ENCODE peak calls at places on chromosomes 4 and X, in nine cellular contexts. One of them, this sample, is unnamed.

GRCh38 chr4:151933122-151933827 is 172.5 kb upstream of the GATB start:
- DNase-seq in breast epithelium: no peak
- DNase-seq in suprapubic skin: no peak
- DNase-seq in AG04449: no peak
- DNase-seq in BJ: no peak
- DNase-seq in GM10248: no peak
- DNase-seq in colonic mucosa: no peak
- DNase-seq in sigmoid colon: no peak
- DNase-seq in gastrocnemius medialis: no peak
- DNase-seq in this sample: no peak

GRCh38 chrX:133645251-133645650 is 230.0 kb upstream of the GPC4 start:
- DNase-seq in breast epithelium: no peak
- DNase-seq in suprapubic skin: no peak
- DNase-seq in AG04449: no peak
- DNase-seq in BJ: no peak
- DNase-seq in GM10248: no peak
- DNase-seq in colonic mucosa: no peak
- DNase-seq in sigmoid colon: no peak
- DNase-seq in gastrocnemius medialis: no peak
- DNase-seq in this sample: no peak

GRCh38 chrX:151082077-151082948 is 94.1 kb upstream of the GPR50 start:
- DNase-seq in breast epithelium: peak; percentile 24
- DNase-seq in suprapubic skin: peak; percentile 76
- DNase-seq in AG04449: no peak
- DNase-seq in BJ: no peak
- DNase-seq in GM10248: peak; percentile 76
- DNase-seq in colonic mucosa: peak; percentile 46
- DNase-seq in sigmoid colon: peak; percentile 72
- DNase-seq in gastrocnemius medialis: peak; percentile 6
- DNase-seq in this sample: peak; percentile 71

GRCh38 chrX:30888526-30889146 is 418 bp downstream of the TAB3 start:
- DNase-seq in breast epithelium: no peak
- DNase-seq in suprapubic skin: no peak
- DNase-seq in AG04449: no peak
- DNase-seq in BJ: no peak
- DNase-seq in GM10248: peak; percentile 39
- DNase-seq in colonic mucosa: peak; percentile 25
- DNase-seq in sigmoid colon: peak; percentile 65
- DNase-seq in gastrocnemius medialis: no peak
- DNase-seq in this sample: peak; percentile 45

GRCh38 chrX:152530967-152531366 is 79.9 kb upstream of the GABRA3 start:
- DNase-seq in breast epithelium: no peak
- DNase-seq in suprapubic skin: no peak
- DNase-seq in AG04449: no peak
- DNase-seq in BJ: no peak
- DNase-seq in GM10248: no peak
- DNase-seq in colonic mucosa: no peak
- DNase-seq in sigmoid colon: no peak
- DNase-seq in gastrocnemius medialis: no peak
- DNase-seq in this sample: no peak

GRCh38 chrX:15204130-15204751 is 65.6 kb downstream of the ASB9 start:
- DNase-seq in breast epithelium: no peak
- DNase-seq in suprapubic skin: no peak
- DNase-seq in AG04449: no peak
- DNase-seq in BJ: no peak
- DNase-seq in GM10248: peak; percentile 28
- DNase-seq in colonic mucosa: no peak
- DNase-seq in sigmoid colon: no peak
- DNase-seq in gastrocnemius medialis: no peak
- DNase-seq in this sample: no peak

GRCh38 chr4:15031197-15031596 is 28.9 kb downstream of the CPEB2 start:
- DNase-seq in breast epithelium: no peak
- DNase-seq in suprapubic skin: no peak
- DNase-seq in AG04449: no peak
- DNase-seq in BJ: no peak
- DNase-seq in GM10248: no peak
- DNase-seq in colonic mucosa: no peak
- DNase-seq in sigmoid colon: no peak
- DNase-seq in gastrocnemius medialis: no peak
- DNase-seq in this sample: no peak

GRCh38 chrX:107818900-107819521 is 6.7 kb upstream of the MID2 start:
- DNase-seq in breast epithelium: no peak
- DNase-seq in suprapubic skin: no peak
- DNase-seq in AG04449: no peak
- DNase-seq in BJ: no peak
- DNase-seq in GM10248: no peak
- DNase-seq in colonic mucosa: no peak
- DNase-seq in sigmoid colon: no peak
- DNase-seq in gastrocnemius medialis: no peak
- DNase-seq in this sample: peak; percentile 4

GRCh38 chr4:108018038-108018883 is 28.6 kb downstream of the HADH start:
- DNase-seq in breast epithelium: peak; percentile 67
- DNase-seq in suprapubic skin: peak; percentile 87
- DNase-seq in AG04449: peak; percentile 17
- DNase-seq in BJ: peak; percentile 18
- DNase-seq in GM10248: peak; percentile 74
- DNase-seq in colonic mucosa: peak; percentile 87
- DNase-seq in sigmoid colon: peak; percentile 84
- DNase-seq in gastrocnemius medialis: peak; percentile 61
- DNase-seq in this sample: peak; percentile 92

GRCh38 chr4:85475631-85476233 is 782 bp downstream of the ARHGAP24 start:
- DNase-seq in breast epithelium: no peak
- DNase-seq in suprapubic skin: no peak
- DNase-seq in AG04449: no peak
- DNase-seq in BJ: no peak
- DNase-seq in GM10248: no peak
- DNase-seq in colonic mucosa: peak; percentile 28
- DNase-seq in sigmoid colon: no peak
- DNase-seq in gastrocnemius medialis: no peak
- DNase-seq in this sample: no peak

GRCh38 chr4:85474356-85474755 is 594 bp upstream of the ARHGAP24 start:
- DNase-seq in breast epithelium: no peak
- DNase-seq in suprapubic skin: no peak
- DNase-seq in AG04449: no peak
- DNase-seq in BJ: no peak
- DNase-seq in GM10248: no peak
- DNase-seq in colonic mucosa: no peak
- DNase-seq in sigmoid colon: no peak
- DNase-seq in gastrocnemius medialis: no peak
- DNase-seq in this sample: no peak

GRCh38 chr4:85477538-85477937 is 2.6 kb downstream of the ARHGAP24 start:
- DNase-seq in breast epithelium: no peak
- DNase-seq in suprapubic skin: no peak
- DNase-seq in AG04449: no peak
- DNase-seq in BJ: no peak
- DNase-seq in GM10248: no peak
- DNase-seq in colonic mucosa: no peak
- DNase-seq in sigmoid colon: no peak
- DNase-seq in gastrocnemius medialis: no peak
- DNase-seq in this sample: no peak

GRCh38 chr4:85478576-85478975 is 3.6 kb downstream of the ARHGAP24 start:
- DNase-seq in breast epithelium: no peak
- DNase-seq in suprapubic skin: no peak
- DNase-seq in AG04449: no peak
- DNase-seq in BJ: no peak
- DNase-seq in GM10248: no peak
- DNase-seq in colonic mucosa: no peak
- DNase-seq in sigmoid colon: no peak
- DNase-seq in gastrocnemius medialis: no peak
- DNase-seq in this sample: no peak

GRCh38 chr4:85474818-85475630 is at the start of gene ARHGAP24:
- DNase-seq in breast epithelium: peak; percentile 73
- DNase-seq in suprapubic skin: peak; percentile 92
- DNase-seq in AG04449: peak; percentile 87
- DNase-seq in BJ: peak; percentile 85
- DNase-seq in GM10248: peak; percentile 78
- DNase-seq in colonic mucosa: peak; percentile 87
- DNase-seq in sigmoid colon: peak; percentile 91
- DNase-seq in gastrocnemius medialis: peak; percentile 70
- DNase-seq in this sample: peak; percentile 68
- TF ChIP-seq CTCF in breast epithelium: no peak
- TF ChIP-seq CTCF in suprapubic skin: no peak
- TF ChIP-seq CTCF in AG04449: no peak
- TF ChIP-seq CTCF in BJ: no peak
- TF ChIP-seq CTCF in GM10248: no peak
- TF ChIP-seq CTCF in colonic mucosa: no peak
- TF ChIP-seq CTCF in sigmoid colon: no peak
- TF ChIP-seq CTCF in gastrocnemius medialis: no peak
- TF ChIP-seq CTCF in this sample: no peak

DNA sequence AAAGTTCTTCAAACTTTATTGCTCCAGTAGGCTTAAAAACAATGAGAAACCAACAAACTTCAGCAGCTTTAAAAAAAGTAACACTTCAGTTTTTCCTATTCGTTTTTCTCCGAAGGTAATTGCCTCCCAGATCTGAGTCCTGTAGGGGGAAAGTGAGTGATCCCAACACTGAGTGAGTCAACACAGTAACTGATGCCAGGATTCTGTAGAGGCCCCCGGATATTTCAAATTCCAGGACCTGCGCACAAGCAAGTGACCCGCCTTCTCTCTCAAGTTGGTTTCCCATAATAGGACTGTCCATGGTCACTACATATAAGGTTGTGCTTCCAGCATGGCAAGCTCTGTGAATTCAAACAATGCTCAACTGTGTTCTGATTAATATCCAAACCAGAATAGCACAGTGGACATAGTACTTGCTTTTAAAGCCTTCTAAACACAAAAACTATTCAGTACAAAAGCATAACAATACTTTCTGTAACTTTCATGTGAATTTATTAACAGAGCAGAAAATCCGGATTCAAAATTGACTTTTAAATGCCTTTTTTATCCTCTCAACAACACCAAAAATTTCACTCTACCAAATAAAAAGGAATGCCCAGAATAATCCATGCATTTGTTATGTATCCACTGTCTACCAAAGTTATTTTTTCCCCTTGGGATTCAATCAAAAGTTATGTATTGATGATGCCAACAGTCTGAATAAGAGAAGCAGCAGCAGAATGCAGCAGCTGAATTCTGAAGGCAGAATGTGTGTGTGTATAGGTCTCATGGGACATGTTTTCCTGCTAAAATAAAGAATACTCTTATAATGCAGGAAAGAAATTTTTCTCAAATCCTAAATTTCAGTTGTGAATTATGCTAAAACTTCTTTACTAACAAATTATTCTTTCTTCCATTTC is at the start of gene DMD:
- DNase-seq in breast epithelium: peak; percentile 75
- DNase-seq in suprapubic skin: no peak
- DNase-seq in AG04449: peak; percentile 21
- DNase-seq in BJ: no peak
- DNase-seq in GM10248: no peak
- DNase-seq in colonic mucosa: no peak
- DNase-seq in sigmoid colon: peak; percentile 87
- DNase-seq in gastrocnemius medialis: peak; percentile 49
- DNase-seq in this sample: no peak
- TF ChIP-seq CTCF in breast epithelium: no peak
- TF ChIP-seq CTCF in suprapubic skin: no peak
- TF ChIP-seq CTCF in AG04449: no peak
- TF ChIP-seq CTCF in BJ: no peak
- TF ChIP-seq CTCF in GM10248: no peak
- TF ChIP-seq CTCF in colonic mucosa: no peak
- TF ChIP-seq CTCF in sigmoid colon: no peak
- TF ChIP-seq CTCF in gastrocnemius medialis: no peak
- TF ChIP-seq CTCF in this sample: no peak

DNA sequence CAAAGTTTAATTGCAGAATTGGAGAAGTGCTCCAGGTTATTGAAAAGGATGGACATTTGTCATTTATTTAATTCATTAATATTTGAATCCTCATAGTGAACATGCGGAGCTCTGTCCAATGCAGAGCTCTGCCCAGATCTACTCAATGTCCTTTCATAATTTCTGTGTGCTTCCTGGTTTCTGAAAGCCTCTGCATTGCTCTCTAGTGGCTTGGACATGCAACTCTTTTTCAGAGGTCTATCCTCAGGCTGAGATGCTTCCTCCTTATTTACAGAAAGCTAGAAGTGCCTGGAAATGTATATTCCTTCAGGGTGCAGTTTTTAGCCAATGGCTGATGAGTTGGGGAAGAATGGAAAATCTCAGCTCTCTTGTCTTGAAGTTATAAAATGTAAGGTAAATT is 786.1 kb upstream of the AADAT start:
- DNase-seq in breast epithelium: no peak
- DNase-seq in suprapubic skin: no peak
- DNase-seq in AG04449: no peak
- DNase-seq in BJ: no peak
- DNase-seq in GM10248: no peak
- DNase-seq in colonic mucosa: no peak
- DNase-seq in sigmoid colon: no peak
- DNase-seq in gastrocnemius medialis: no peak
- DNase-seq in this sample: no peak
- TF ChIP-seq CTCF in breast epithelium: no peak
- TF ChIP-seq CTCF in suprapubic skin: no peak
- TF ChIP-seq CTCF in AG04449: no peak
- TF ChIP-seq CTCF in BJ: no peak
- TF ChIP-seq CTCF in GM10248: no peak
- TF ChIP-seq CTCF in colonic mucosa: no peak
- TF ChIP-seq CTCF in sigmoid colon: no peak
- TF ChIP-seq CTCF in gastrocnemius medialis: no peak
- TF ChIP-seq CTCF in this sample: no peak

DNA sequence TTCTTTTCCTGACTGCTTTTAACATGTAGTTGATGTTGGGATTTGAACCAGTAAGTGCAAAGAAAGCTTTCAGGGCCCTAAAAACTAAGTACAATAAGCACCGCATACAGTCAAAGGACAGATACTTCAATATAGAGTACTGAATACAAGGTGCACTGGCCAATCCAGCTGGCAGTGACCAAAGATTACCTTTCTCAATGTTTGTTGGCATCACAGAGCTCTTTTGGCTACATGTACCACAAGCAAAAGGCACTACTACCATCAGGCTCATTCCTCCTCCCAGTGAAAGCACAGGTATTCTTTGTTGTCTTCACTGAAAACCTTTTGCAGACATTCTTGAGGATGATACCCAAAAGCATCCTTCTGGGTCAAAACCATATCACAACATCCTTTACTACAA is 65.2 kb upstream of the ZCCHC13 start:
- DNase-seq in breast epithelium: no peak
- DNase-seq in suprapubic skin: no peak
- DNase-seq in AG04449: no peak
- DNase-seq in BJ: no peak
- DNase-seq in GM10248: no peak
- DNase-seq in colonic mucosa: no peak
- DNase-seq in sigmoid colon: no peak
- DNase-seq in gastrocnemius medialis: no peak
- DNase-seq in this sample: no peak
- TF ChIP-seq CTCF in breast epithelium: no peak
- TF ChIP-seq CTCF in suprapubic skin: no peak
- TF ChIP-seq CTCF in AG04449: no peak
- TF ChIP-seq CTCF in BJ: no peak
- TF ChIP-seq CTCF in GM10248: no peak
- TF ChIP-seq CTCF in colonic mucosa: no peak
- TF ChIP-seq CTCF in sigmoid colon: no peak
- TF ChIP-seq CTCF in gastrocnemius medialis: no peak
- TF ChIP-seq CTCF in this sample: no peak